ENCODE peak calls at places on chromosomes 2 and 18, in six cellular contexts. G is fibroblast of mammary gland; C is anterior cingulate cortex; O is stimulated activated naive CD8-positive, alpha-beta T cell treated with anti-CD3 and anti-CD28 coated beads, Interleukin-15, Interleukin-2, amounts not matched to agents 100 U/mL and 50 U/mL, for 24 hours; K is amniotic stem cell; X is HT-29. E is an unnamed sample.

GRCh38 chr2:136122654-136123053 is 4.7 kb upstream of the CXCR4 start:
- DNase-seq in G (no peak), C (no peak), O (no peak), K (no peak), X (no peak), E (no peak)

GRCh38 chr18:8450013-8450412 is 159.2 kb upstream of the RAB12 start:
- DNase-seq in G (peak), C (no peak), O (no peak), K (no peak), X (peak), E (no peak)

GRCh38 chr18:76479351-76480238 is 15.4 kb downstream of the ZNF516 start:
- DNase-seq in G (no peak), C (no peak), O (no peak), K (no peak), X (no peak), E (no peak)

GRCh38 chr2:8790739-8791162 is 46.7 kb downstream of the KIDINS220 start:
- DNase-seq in G (no peak), C (no peak), O (no peak), K (no peak), X (no peak), E (no peak)

GRCh38 chr2:159177357-159177756 is 109.1 kb downstream of the WDSUB1 start:
- DNase-seq in G (no peak), C (no peak), O (no peak), K (no peak), X (no peak), E (no peak)

GRCh38 chr2:144452169-144453038 is 67.5 kb downstream of the ZEB2 start:
- DNase-seq in G (no peak), C (no peak), O (no peak), K (no peak), X (no peak), E (no peak)

GRCh38 chr18:25351773-25352628 is at the start of gene ZNF521:
- DNase-seq in G (peak), C (peak), O (peak), K (peak), X (peak), E (peak)

GRCh38 chr2:10571057-10571456 is 118.7 kb downstream of the NOL10 start:
- DNase-seq in G (no peak), C (no peak), O (no peak), K (no peak), X (no peak), E (no peak)

E was measured in NCI-H1105.